ENCODE peak calls at places on chromosomes 11 and 22, in four cellular contexts. R is NCI-H2081, D is T follicular helper cell, Q is H1. F is an unnamed sample.

GRCh38 chr22:42399315-42400271 is 32.6 kb downstream of the NFAM1 start:
- DNase-seq in R (peak), D (no peak), Q (no peak), F (no peak)

GRCh38 chr11:7527029-7527428 is 13.2 kb downstream of the PPFIBP2 start:
- DNase-seq in R (no peak), D (peak), Q (no peak), F (peak)

GRCh38 chr11:70619591-70619990 is 221.3 kb downstream of the CTTN start:
- DNase-seq in R (no peak), D (no peak), Q (no peak), F (no peak)

GRCh38 chr22:44545773-44546172 is 47.7 kb upstream of the RTL6 start:
- DNase-seq in R (no peak), D (no peak), Q (no peak), F (no peak)

GRCh38 chr22:50738649-50739227 is 734 bp downstream of the ACR start:
- DNase-seq in R (no peak), D (no peak), Q (no peak), F (no peak)

GRCh38 chr11:21346361-21346760 is 677.0 kb downstream of the NELL1 start:
- DNase-seq in R (no peak), D (no peak), Q (no peak), F (no peak)

GRCh38 chr11:19777342-19778102 is 64.9 kb downstream of the NAV2 start:
- DNase-seq in R (no peak), D (no peak), Q (no peak), F (no peak)

GRCh38 chr11:78224506-78224905 is 35.8 kb downstream of the USP35 start:
- DNase-seq in R (no peak), D (no peak), Q (no peak), F (no peak)

GRCh38 chr22:26579331-26579886 is 10.5 kb downstream of the TPST2 start:
- DNase-seq in R (no peak), D (peak), Q (no peak), F (peak)

GRCh38 chr11:68038226-68038717 is 553 bp upstream of the TCIRG1 start:
- DNase-seq in R (no peak), D (no peak), Q (no peak), F (no peak)

GRCh38 chr11:120801801-120802689 is 221.9 kb upstream of the TBCEL start:
- DNase-seq in R (peak), D (peak), Q (peak), F (peak)

GRCh38 chr11:60809249-60809648 is 24.1 kb downstream of the MS4A10 start:
- DNase-seq in R (no peak), D (no peak), Q (no peak), F (no peak)

F was measured in CD4-positive, alpha-beta T cell.